ENCODE peak calls at places on chromosomes 3 and 15, in four cellular contexts. One of them, this sample, is unnamed.
A peak's percentile ranks its signal among the peaks of the same experiment; 100 is the strongest.

GRCh38 chr3:99662838-99663570 is 24.6 kb downstream of the COL8A1 start:
- DNase-seq in stimulated activated CD8-positive, alpha-beta memory T cell treated with anti-CD3 and anti-CD28 coated beads, Interleukin-4, amount 100 ng/mL, for 24 hours: no peak
- DNase-seq in activated T-helper 1 cell treated with anti-CD3 and anti-CD28 coated beads, Interleukin-2, amount 50 U/mL, for 16 hours: no peak
- DNase-seq in NAMALWA: no peak
- DNase-seq in this sample: no peak

GRCh38 chr3:158794936-158795518 is 6.8 kb upstream of the MFSD1 start:
- DNase-seq in stimulated activated CD8-positive, alpha-beta memory T cell treated with anti-CD3 and anti-CD28 coated beads, Interleukin-4, amount 100 ng/mL, for 24 hours: no peak
- DNase-seq in activated T-helper 1 cell treated with anti-CD3 and anti-CD28 coated beads, Interleukin-2, amount 50 U/mL, for 16 hours: no peak
- DNase-seq in NAMALWA: peak; percentile 74
- DNase-seq in this sample: no peak

GRCh38 chr3:52225452-52226228 is at the start of gene TLR9:
- DNase-seq in stimulated activated CD8-positive, alpha-beta memory T cell treated with anti-CD3 and anti-CD28 coated beads, Interleukin-4, amount 100 ng/mL, for 24 hours: no peak
- DNase-seq in activated T-helper 1 cell treated with anti-CD3 and anti-CD28 coated beads, Interleukin-2, amount 50 U/mL, for 16 hours: no peak
- DNase-seq in NAMALWA: peak; percentile 92
- DNase-seq in this sample: no peak

GRCh38 chr15:22952826-22953579 is 27.2 kb downstream of the CYFIP1 start:
- DNase-seq in stimulated activated CD8-positive, alpha-beta memory T cell treated with anti-CD3 and anti-CD28 coated beads, Interleukin-4, amount 100 ng/mL, for 24 hours: no peak
- DNase-seq in activated T-helper 1 cell treated with anti-CD3 and anti-CD28 coated beads, Interleukin-2, amount 50 U/mL, for 16 hours: no peak
- DNase-seq in NAMALWA: no peak
- DNase-seq in this sample: no peak

GRCh38 chr15:75530169-75530568 is 48.9 kb downstream of the PTPN9 start:
- DNase-seq in stimulated activated CD8-positive, alpha-beta memory T cell treated with anti-CD3 and anti-CD28 coated beads, Interleukin-4, amount 100 ng/mL, for 24 hours: no peak
- DNase-seq in activated T-helper 1 cell treated with anti-CD3 and anti-CD28 coated beads, Interleukin-2, amount 50 U/mL, for 16 hours: no peak
- DNase-seq in NAMALWA: no peak
- DNase-seq in this sample: no peak

GRCh38 chr3:130925628-130926027 is 31.7 kb downstream of the ATP2C1 start:
- DNase-seq in stimulated activated CD8-positive, alpha-beta memory T cell treated with anti-CD3 and anti-CD28 coated beads, Interleukin-4, amount 100 ng/mL, for 24 hours: no peak
- DNase-seq in activated T-helper 1 cell treated with anti-CD3 and anti-CD28 coated beads, Interleukin-2, amount 50 U/mL, for 16 hours: no peak
- DNase-seq in NAMALWA: peak; percentile 23
- DNase-seq in this sample: no peak

GRCh38 chr3:126114406-126115386 is 30.8 kb upstream of the SLC41A3 start:
- DNase-seq in stimulated activated CD8-positive, alpha-beta memory T cell treated with anti-CD3 and anti-CD28 coated beads, Interleukin-4, amount 100 ng/mL, for 24 hours: no peak
- DNase-seq in activated T-helper 1 cell treated with anti-CD3 and anti-CD28 coated beads, Interleukin-2, amount 50 U/mL, for 16 hours: no peak
- DNase-seq in NAMALWA: no peak
- DNase-seq in this sample: no peak

GRCh38 chr15:74311734-74312444 is 55.6 kb downstream of the CYP11A1 start:
- DNase-seq in stimulated activated CD8-positive, alpha-beta memory T cell treated with anti-CD3 and anti-CD28 coated beads, Interleukin-4, amount 100 ng/mL, for 24 hours: no peak
- DNase-seq in activated T-helper 1 cell treated with anti-CD3 and anti-CD28 coated beads, Interleukin-2, amount 50 U/mL, for 16 hours: no peak
- DNase-seq in NAMALWA: no peak
- DNase-seq in this sample: no peak

GRCh38 chr15:26421065-26421464 is 351.8 kb downstream of the GABRB3 start:
- DNase-seq in stimulated activated CD8-positive, alpha-beta memory T cell treated with anti-CD3 and anti-CD28 coated beads, Interleukin-4, amount 100 ng/mL, for 24 hours: no peak
- DNase-seq in activated T-helper 1 cell treated with anti-CD3 and anti-CD28 coated beads, Interleukin-2, amount 50 U/mL, for 16 hours: no peak
- DNase-seq in NAMALWA: no peak
- DNase-seq in this sample: no peak

GRCh38 chr15:48317221-48317620 is 14.0 kb upstream of the DUT start:
- DNase-seq in stimulated activated CD8-positive, alpha-beta memory T cell treated with anti-CD3 and anti-CD28 coated beads, Interleukin-4, amount 100 ng/mL, for 24 hours: no peak
- DNase-seq in activated T-helper 1 cell treated with anti-CD3 and anti-CD28 coated beads, Interleukin-2, amount 50 U/mL, for 16 hours: no peak
- DNase-seq in NAMALWA: no peak
- DNase-seq in this sample: no peak

GRCh38 chr15:79170256-79170664 is 79.7 kb upstream of the RASGRF1 start:
- DNase-seq in stimulated activated CD8-positive, alpha-beta memory T cell treated with anti-CD3 and anti-CD28 coated beads, Interleukin-4, amount 100 ng/mL, for 24 hours: no peak
- DNase-seq in activated T-helper 1 cell treated with anti-CD3 and anti-CD28 coated beads, Interleukin-2, amount 50 U/mL, for 16 hours: no peak
- DNase-seq in NAMALWA: no peak
- DNase-seq in this sample: no peak

GRCh38 chr3:13282986-13283876 is 136.9 kb downstream of the NUP210 start:
- DNase-seq in stimulated activated CD8-positive, alpha-beta memory T cell treated with anti-CD3 and anti-CD28 coated beads, Interleukin-4, amount 100 ng/mL, for 24 hours: no peak
- DNase-seq in activated T-helper 1 cell treated with anti-CD3 and anti-CD28 coated beads, Interleukin-2, amount 50 U/mL, for 16 hours: no peak
- DNase-seq in NAMALWA: no peak
- DNase-seq in this sample: no peak

GRCh38 chr3:25339220-25339619 is 88.8 kb upstream of the RARB start:
- DNase-seq in stimulated activated CD8-positive, alpha-beta memory T cell treated with anti-CD3 and anti-CD28 coated beads, Interleukin-4, amount 100 ng/mL, for 24 hours: no peak
- DNase-seq in activated T-helper 1 cell treated with anti-CD3 and anti-CD28 coated beads, Interleukin-2, amount 50 U/mL, for 16 hours: no peak
- DNase-seq in NAMALWA: no peak
- DNase-seq in this sample: no peak

GRCh38 chr3:40780341-40780800 is 255.6 kb downstream of the ZNF621 start:
- DNase-seq in stimulated activated CD8-positive, alpha-beta memory T cell treated with anti-CD3 and anti-CD28 coated beads, Interleukin-4, amount 100 ng/mL, for 24 hours: no peak
- DNase-seq in activated T-helper 1 cell treated with anti-CD3 and anti-CD28 coated beads, Interleukin-2, amount 50 U/mL, for 16 hours: no peak
- DNase-seq in NAMALWA: no peak
- DNase-seq in this sample: no peak

GRCh38 chr15:63892794-63893441 is 59.2 kb upstream of the HERC1 start:
- DNase-seq in stimulated activated CD8-positive, alpha-beta memory T cell treated with anti-CD3 and anti-CD28 coated beads, Interleukin-4, amount 100 ng/mL, for 24 hours: peak; percentile 72
- DNase-seq in activated T-helper 1 cell treated with anti-CD3 and anti-CD28 coated beads, Interleukin-2, amount 50 U/mL, for 16 hours: peak; percentile 40
- DNase-seq in NAMALWA: no peak
- DNase-seq in this sample: peak; percentile 87

GRCh38 chr3:9080165-9080564 is 116.9 kb upstream of the RAD18 start:
- DNase-seq in stimulated activated CD8-positive, alpha-beta memory T cell treated with anti-CD3 and anti-CD28 coated beads, Interleukin-4, amount 100 ng/mL, for 24 hours: no peak
- DNase-seq in activated T-helper 1 cell treated with anti-CD3 and anti-CD28 coated beads, Interleukin-2, amount 50 U/mL, for 16 hours: no peak
- DNase-seq in NAMALWA: no peak
- DNase-seq in this sample: no peak

GRCh38 chr3:144921710-144922109 is 950.1 kb downstream of the DIPK2A start:
- DNase-seq in stimulated activated CD8-positive, alpha-beta memory T cell treated with anti-CD3 and anti-CD28 coated beads, Interleukin-4, amount 100 ng/mL, for 24 hours: no peak
- DNase-seq in activated T-helper 1 cell treated with anti-CD3 and anti-CD28 coated beads, Interleukin-2, amount 50 U/mL, for 16 hours: no peak
- DNase-seq in NAMALWA: no peak
- DNase-seq in this sample: no peak

GRCh38 chr15:101138913-101139880 is 112.7 kb downstream of the CHSY1 start:
- DNase-seq in stimulated activated CD8-positive, alpha-beta memory T cell treated with anti-CD3 and anti-CD28 coated beads, Interleukin-4, amount 100 ng/mL, for 24 hours: no peak
- DNase-seq in activated T-helper 1 cell treated with anti-CD3 and anti-CD28 coated beads, Interleukin-2, amount 50 U/mL, for 16 hours: no peak
- DNase-seq in NAMALWA: no peak
- DNase-seq in this sample: no peak

GRCh38 chr15:29454506-29454905 is 184.9 kb upstream of the NSMCE3 start:
- DNase-seq in stimulated activated CD8-positive, alpha-beta memory T cell treated with anti-CD3 and anti-CD28 coated beads, Interleukin-4, amount 100 ng/mL, for 24 hours: no peak
- DNase-seq in activated T-helper 1 cell treated with anti-CD3 and anti-CD28 coated beads, Interleukin-2, amount 50 U/mL, for 16 hours: no peak
- DNase-seq in NAMALWA: no peak
- DNase-seq in this sample: no peak